ENCODE peak calls at places on chromosome 15, in five cellular contexts. E is NCI-H524 treated with DMSO at 0.1 percent for 48 hours, L is NCI-H345, W is nucleus accumbens, A is HT-29. P is an unnamed sample.

GRCh38 chr15:100140527-100141303 is 201.1 kb downstream of the ADAMTS17 start:
- DNase-seq in E (no peak), L (no peak), W (no peak), A (no peak), P (peak)

GRCh38 chr15:92601940-92602593 is 53.5 kb downstream of the FAM174B start:
- DNase-seq in E (no peak), L (no peak), W (no peak), A (no peak), P (no peak)

GRCh38 chr15:79364571-79365240 is 53.8 kb downstream of the TMED3 start:
- DNase-seq in E (no peak), L (no peak), W (no peak), A (no peak), P (no peak)

GRCh38 chr15:65254237-65254820 is 32.4 kb downstream of the PARP16 start:
- DNase-seq in E (no peak), L (no peak), W (no peak), A (no peak), P (no peak)

GRCh38 chr15:38705421-38706219 is 141.0 kb upstream of the RASGRP1 start:
- DNase-seq in E (peak), L (no peak), W (no peak), A (no peak), P (no peak)

GRCh38 chr15:52780172-52780980 is 9.8 kb downstream of the ONECUT1 start:
- DNase-seq in E (no peak), L (peak), W (peak), A (peak), P (peak)

GRCh38 chr15:31085359-31085758 is 16.2 kb downstream of the TRPM1 start:
- DNase-seq in E (no peak), L (no peak), W (no peak), A (no peak), P (no peak)

GRCh38 chr15:41647269-41647668 is 12.9 kb upstream of the MGA start:
- DNase-seq in E (no peak), L (no peak), W (no peak), A (no peak), P (no peak)

P was measured in thyroid gland.